ENCODE peak calls at places on chromosomes 5 and 9, in five cellular contexts. One of them, this sample, is unnamed.

GRCh38 chr5:56167522-56167921 is 65.6 kb downstream of the ANKRD55 start:
- DNase-seq in H1: no peak
- DNase-seq in mesendoderm: no peak
- DNase-seq in IMR-90: peak; percentile 81
- DNase-seq in H9: no peak
- DNase-seq in this sample: peak; percentile 66

GRCh38 chr9:127550277-127550676 is 61.8 kb upstream of the STXBP1 start:
- DNase-seq in H1: no peak
- DNase-seq in mesendoderm: no peak
- DNase-seq in IMR-90: no peak
- DNase-seq in H9: no peak
- DNase-seq in this sample: no peak

GRCh38 chr5:73433982-73434342 is 14.6 kb downstream of the FOXD1 start:
- DNase-seq in H1: no peak
- DNase-seq in mesendoderm: no peak
- DNase-seq in IMR-90: peak; percentile 68
- DNase-seq in H9: no peak
- DNase-seq in this sample: peak; percentile 58

GRCh38 chr9:110099236-110099741 is 108.7 kb downstream of the C9orf152 start:
- DNase-seq in H1: no peak
- DNase-seq in mesendoderm: no peak
- DNase-seq in IMR-90: peak; percentile 84
- DNase-seq in H9: no peak
- DNase-seq in this sample: peak; percentile 80

GRCh38 chr5:147245381-147246055 is 10.7 kb downstream of the STK32A start:
- DNase-seq in H1: no peak
- DNase-seq in mesendoderm: no peak
- DNase-seq in IMR-90: no peak
- DNase-seq in H9: no peak
- DNase-seq in this sample: no peak

GRCh38 chr5:145629047-145629446 is 206.1 kb downstream of the PRELID2 start:
- DNase-seq in H1: no peak
- DNase-seq in mesendoderm: no peak
- DNase-seq in IMR-90: no peak
- DNase-seq in H9: no peak
- DNase-seq in this sample: no peak

GRCh38 chr9:122203995-122204394 is 24.8 kb downstream of the LHX6 start:
- DNase-seq in H1: no peak
- DNase-seq in mesendoderm: no peak
- DNase-seq in IMR-90: no peak
- DNase-seq in H9: no peak
- DNase-seq in this sample: no peak

GRCh38 chr5:114101153-114101552 is 260.7 kb upstream of the KCNN2 start:
- DNase-seq in H1: no peak
- DNase-seq in mesendoderm: peak; percentile 33
- DNase-seq in IMR-90: peak; percentile 80
- DNase-seq in H9: no peak
- DNase-seq in this sample: peak; percentile 67

GRCh38 chr9:69380811-69381210 is 55.8 kb downstream of the ENTREP1 start:
- DNase-seq in H1: no peak
- DNase-seq in mesendoderm: no peak
- DNase-seq in IMR-90: peak; percentile 56
- DNase-seq in H9: no peak
- DNase-seq in this sample: peak; percentile 33

GRCh38 chr5:128197911-128198522 is 114.5 kb downstream of the SLC12A2 start:
- DNase-seq in H1: no peak
- DNase-seq in mesendoderm: no peak
- DNase-seq in IMR-90: no peak
- DNase-seq in H9: no peak
- DNase-seq in this sample: no peak

GRCh38 chr9:138064547-138064946 is 187.0 kb downstream of the CACNA1B start:
- DNase-seq in H1: no peak
- DNase-seq in mesendoderm: no peak
- DNase-seq in IMR-90: no peak
- DNase-seq in H9: peak; percentile 6
- DNase-seq in this sample: no peak

GRCh38 chr9:36504154-36504550 is 68.5 kb upstream of the MELK start:
- DNase-seq in H1: no peak
- DNase-seq in mesendoderm: no peak
- DNase-seq in IMR-90: no peak
- DNase-seq in H9: no peak
- DNase-seq in this sample: no peak

GRCh38 chr9:95165004-95165403 is 152.5 kb downstream of the FANCC start:
- DNase-seq in H1: no peak
- DNase-seq in mesendoderm: no peak
- DNase-seq in IMR-90: no peak
- DNase-seq in H9: no peak
- DNase-seq in this sample: no peak

GRCh38 chr5:179373961-179374505 is 28.8 kb upstream of the ADAMTS2 start:
- DNase-seq in H1: no peak
- DNase-seq in mesendoderm: no peak
- DNase-seq in IMR-90: no peak
- DNase-seq in H9: peak; percentile 24
- DNase-seq in this sample: no peak
- H4K8ac ChIP-seq in H1: no peak overlapping the region
- H4K8ac ChIP-seq in mesendoderm: no peak overlapping the region
- H4K8ac ChIP-seq in IMR-90: no peak overlapping the region
- H4K8ac ChIP-seq in H9: no peak overlapping the region
- H4K8ac ChIP-seq in this sample: peak overlapping the region; percentile 61

DNA sequence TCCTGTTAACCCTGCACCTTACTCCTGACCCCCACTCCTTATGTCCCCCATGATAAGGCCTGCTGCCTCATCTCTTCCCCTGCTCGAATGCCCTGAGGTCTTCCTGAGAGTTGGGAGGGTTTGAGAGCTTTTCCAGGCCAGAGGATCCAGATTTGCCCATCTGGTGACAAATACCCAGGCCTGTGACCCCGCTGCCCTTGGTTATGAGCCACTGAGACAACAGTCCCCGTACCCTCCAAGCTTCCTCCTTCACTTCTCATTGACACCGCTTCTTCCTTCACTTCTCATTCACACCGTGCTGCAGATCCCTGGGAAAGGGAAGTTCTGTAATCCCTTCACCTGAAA is 591 bp downstream of the GM2A start:
- DNase-seq in H1: no peak
- DNase-seq in mesendoderm: no peak
- DNase-seq in IMR-90: no peak
- DNase-seq in H9: no peak
- DNase-seq in this sample: no peak
- H4K8ac ChIP-seq in H1: no peak overlapping the region
- H4K8ac ChIP-seq in mesendoderm: no peak overlapping the region
- H4K8ac ChIP-seq in IMR-90: peak overlapping the region; percentile 1
- H4K8ac ChIP-seq in H9: no peak overlapping the region
- H4K8ac ChIP-seq in this sample: peak overlapping the region; percentile 19

DNA sequence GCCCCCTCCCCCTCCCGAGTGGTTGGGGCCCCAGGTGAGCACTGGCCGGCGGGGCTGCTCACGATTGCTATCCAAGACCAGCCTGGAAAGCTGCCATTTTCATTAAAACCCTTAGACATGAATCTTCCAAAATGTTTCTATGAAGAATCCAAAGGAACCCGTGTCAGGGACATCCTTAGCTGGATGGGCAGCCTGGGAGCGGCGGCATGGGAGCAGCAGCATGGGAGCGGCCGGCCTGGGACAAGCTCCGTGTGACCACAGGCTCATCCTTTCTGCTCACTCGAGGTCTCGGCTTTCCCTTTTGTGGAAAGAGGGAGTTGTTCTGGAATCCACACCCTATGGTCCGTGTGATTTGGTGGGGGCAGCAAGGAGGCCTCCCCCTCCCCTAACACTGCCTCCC is 127.5 kb downstream of the RXRA start:
- DNase-seq in H1: no peak
- DNase-seq in mesendoderm: no peak
- DNase-seq in IMR-90: no peak
- DNase-seq in H9: no peak
- DNase-seq in this sample: no peak
- H4K8ac ChIP-seq in H1: no peak overlapping the region
- H4K8ac ChIP-seq in mesendoderm: no peak overlapping the region
- H4K8ac ChIP-seq in IMR-90: no peak overlapping the region
- H4K8ac ChIP-seq in H9: no peak overlapping the region
- H4K8ac ChIP-seq in this sample: peak overlapping the region; percentile 9

GRCh38 chr9:117815315-117815714 is 111.1 kb downstream of the TLR4 start:
- DNase-seq in H1: no peak
- DNase-seq in mesendoderm: no peak
- DNase-seq in IMR-90: no peak
- DNase-seq in H9: no peak
- DNase-seq in this sample: no peak

GRCh38 chr9:117809751-117810150 is 105.5 kb downstream of the TLR4 start:
- DNase-seq in H1: no peak
- DNase-seq in mesendoderm: peak; percentile 5
- DNase-seq in IMR-90: no peak
- DNase-seq in H9: no peak
- DNase-seq in this sample: no peak
- H4K8ac ChIP-seq in H1: no peak overlapping the region
- H4K8ac ChIP-seq in mesendoderm: no peak overlapping the region
- H4K8ac ChIP-seq in IMR-90: no peak overlapping the region
- H4K8ac ChIP-seq in H9: no peak overlapping the region
- H4K8ac ChIP-seq in this sample: no peak overlapping the region

GRCh38 chr9:135282001-135282731 is 194.7 kb downstream of the OLFM1 start:
- DNase-seq in H1: no peak
- DNase-seq in mesendoderm: no peak
- DNase-seq in IMR-90: no peak
- DNase-seq in H9: no peak
- DNase-seq in this sample: no peak

GRCh38 chr9:135283621-135284020 is 196.0 kb upstream of the PPP1R26 start:
- DNase-seq in H1: no peak
- DNase-seq in mesendoderm: no peak
- DNase-seq in IMR-90: no peak
- DNase-seq in H9: no peak
- DNase-seq in this sample: no peak

GRCh38 chr9:135282808-135283207 is 195.3 kb downstream of the OLFM1 start:
- DNase-seq in H1: no peak
- DNase-seq in mesendoderm: no peak
- DNase-seq in IMR-90: no peak
- DNase-seq in H9: no peak
- DNase-seq in this sample: no peak

GRCh38 chr9:135286961-135287360 is 192.6 kb upstream of the PPP1R26 start:
- DNase-seq in H1: no peak
- DNase-seq in mesendoderm: no peak
- DNase-seq in IMR-90: no peak
- DNase-seq in H9: no peak
- DNase-seq in this sample: no peak

GRCh38 chr9:135284386-135285134 is 195.0 kb upstream of the PPP1R26 start:
- DNase-seq in H1: no peak
- DNase-seq in mesendoderm: no peak
- DNase-seq in IMR-90: no peak
- DNase-seq in H9: no peak
- DNase-seq in this sample: no peak
- H4K8ac ChIP-seq in H1: peak overlapping the region; percentile 78
- H4K8ac ChIP-seq in mesendoderm: no peak overlapping the region
- H4K8ac ChIP-seq in IMR-90: no peak overlapping the region
- H4K8ac ChIP-seq in H9: no peak overlapping the region
- H4K8ac ChIP-seq in this sample: no peak overlapping the region

GRCh38 chr9:99305820-99306811 is 84.0 kb downstream of the SEC61B start:
- DNase-seq in H1: no peak
- DNase-seq in mesendoderm: no peak
- DNase-seq in IMR-90: no peak
- DNase-seq in H9: no peak
- DNase-seq in this sample: no peak
- H4K8ac ChIP-seq in H1: no peak overlapping the region
- H4K8ac ChIP-seq in mesendoderm: no peak overlapping the region
- H4K8ac ChIP-seq in IMR-90: no peak overlapping the region
- H4K8ac ChIP-seq in H9: no peak overlapping the region
- H4K8ac ChIP-seq in this sample: peak overlapping the region; percentile 55